ENCODE peak calls at places on chromosomes 4 and X, in four cellular contexts. N is GM23248, L is astrocyte, O is SK-N-SH. W is an unnamed sample. For H3K4me1 and H4K20me1, the result is how much of the 10 kb centered on the place peaks cover.

GRCh38 chrX:151505796-151506195 is 57.7 kb upstream of the PASD1 start:
- DNase-seq in N (peak), L (no peak), O (peak), W (no peak)

GRCh38 chrX:7216981-7217587 is 69.1 kb upstream of the PUDP start:
- DNase-seq in N (no peak), L (no peak), O (no peak), W (no peak)

GRCh38 chrX:3962511-3963350 is 249.3 kb upstream of the PRKX start:
- DNase-seq in N (peak), L (no peak), O (peak), W (no peak)

GRCh38 chr4:187632260-187633010 is 363.1 kb upstream of the ZFP42 start:
- DNase-seq in N (no peak), L (peak), O (no peak), W (no peak)

GRCh38 chr4:71366776-71367175 is 28.0 kb downstream of the SLC4A4 start:
- DNase-seq in N (no peak), L (no peak), O (no peak), W (no peak)

GRCh38 chr4:90078440-90078839 is 48.8 kb upstream of the CCSER1 start:
- DNase-seq in N (no peak), L (no peak), O (no peak), W (no peak)

GRCh38 chr4:105624530-105624929 is 72.1 kb downstream of the ARHGEF38 start:
- DNase-seq in N (peak), L (peak), O (no peak), W (peak)

GRCh38 chr4:181870326-181870725 is 372.9 kb upstream of the TENM3 start:
- DNase-seq in N (no peak), L (peak), O (no peak), W (no peak)

GRCh38 chr4:793941-794621 is 31.8 kb downstream of the CPLX1 start:
- DNase-seq in N (no peak), L (no peak), O (no peak), W (peak)

GRCh38 chr4:109278594-109279031 is 23.8 kb downstream of the COL25A1 start:
- DNase-seq in N (no peak), L (no peak), O (no peak), W (no peak)

GRCh38 chr4:5165419-5166369 is 114.4 kb downstream of the STK32B start:
- DNase-seq in N (peak), L (peak), O (no peak), W (peak)

GRCh38 chrX:17425151-17425550 is 50.2 kb downstream of the NHS start:
- DNase-seq in N (no peak), L (peak), O (no peak), W (no peak)

GRCh38 chr4:119529788-119530187 is 98.8 kb downstream of the PDE5A start:
- DNase-seq in N (no peak), L (no peak), O (no peak), W (no peak)

GRCh38 chr4:185202984-185203379 is 818 bp downstream of the CFAP97 start:
- DNase-seq in N (no peak), L (no peak), O (no peak), W (no peak)

GRCh38 chr4:102826105-102826889 is 1.1 kb downstream of the UBE2D3 start:
- DNase-seq in N (no peak), L (no peak), O (no peak), W (no peak)

GRCh38 chr4:1872918-1873269 is 1.7 kb downstream of the NSD2 start:
- DNase-seq in N (peak), L (peak), O (no peak), W (peak)

GRCh38 chr4:139386421-139386820 is 67.5 kb upstream of the RAB33B start:
- DNase-seq in N (no peak), L (no peak), O (no peak), W (no peak)

GRCh38 chrX:37726346-37726745 is 40.8 kb downstream of the XK start:
- DNase-seq in N (no peak), L (no peak), O (no peak), W (no peak)

GRCh38 chr4:41611881-41612871 is 74.2 kb downstream of the LIMCH1 start:
- DNase-seq in N (peak), L (peak), O (peak), W (no peak)

GRCh38 chr4:91298156-91298700 is 1005.5 kb upstream of the GRID2 start:
- DNase-seq in N (no peak), L (no peak), O (no peak), W (no peak)

GRCh38 chr4:94472056-94472826 is 20.5 kb downstream of the PDLIM5 start:
- DNase-seq in N (peak), L (peak), O (no peak), W (no peak)

GRCh38 chr4:1285790-1286553 is 3.7 kb upstream of the MAEA start:
- DNase-seq in N (peak), L (no peak), O (no peak), W (peak)

GRCh38 chr4:72319596-72319995 is 249.4 kb downstream of the ADAMTS3 start:
- DNase-seq in N (peak), L (peak), O (no peak), W (no peak)

GRCh38 chr4:143482753-143483362 is 30.6 kb upstream of the SMARCA5 start:
- DNase-seq in N (peak), L (peak), O (peak), W (peak)

GRCh38 chr4:20391224-20391623 is 139.5 kb downstream of the SLIT2 start:
- DNase-seq in N (peak), L (peak), O (no peak), W (no peak)

GRCh38 chrX:150934453-150934852 is 36.0 kb upstream of the CD99L2 start:
- DNase-seq in N (peak), L (peak), O (no peak), W (peak)

GRCh38 chr4:40897557-40898203 is 147.9 kb downstream of the NSUN7 start:
- DNase-seq in N (peak), L (peak), O (peak), W (peak)

GRCh38 chr4:152594981-152595916 is 59.4 kb upstream of the FBXW7 start:
- DNase-seq in N (no peak), L (no peak), O (no peak), W (no peak)

DNA sequence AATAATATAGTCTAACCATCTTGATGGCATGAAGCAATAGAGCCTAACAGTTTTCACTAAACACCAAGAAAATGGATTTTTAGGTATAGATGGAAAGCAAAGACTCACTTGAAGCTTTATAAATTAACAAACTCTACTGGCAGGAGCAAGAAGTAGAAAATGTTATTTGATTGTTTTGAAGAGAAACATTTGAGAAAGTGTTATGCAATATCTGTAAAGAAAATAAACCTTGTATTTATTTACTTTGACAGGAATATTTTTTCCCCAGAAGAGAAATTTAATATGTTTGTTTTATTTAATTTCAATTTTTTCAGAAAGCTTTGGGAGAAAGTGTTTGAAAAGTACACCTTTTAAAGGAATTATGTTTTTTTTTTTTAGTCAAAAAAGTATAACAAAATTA is 139.0 kb downstream of the STIM2 start:
- DNase-seq in N (no peak), L (no peak), O (no peak), W (no peak)
- H3K4me1 ChIP-seq in N (under half), L (under half), O (under half), W (under half)

DNA sequence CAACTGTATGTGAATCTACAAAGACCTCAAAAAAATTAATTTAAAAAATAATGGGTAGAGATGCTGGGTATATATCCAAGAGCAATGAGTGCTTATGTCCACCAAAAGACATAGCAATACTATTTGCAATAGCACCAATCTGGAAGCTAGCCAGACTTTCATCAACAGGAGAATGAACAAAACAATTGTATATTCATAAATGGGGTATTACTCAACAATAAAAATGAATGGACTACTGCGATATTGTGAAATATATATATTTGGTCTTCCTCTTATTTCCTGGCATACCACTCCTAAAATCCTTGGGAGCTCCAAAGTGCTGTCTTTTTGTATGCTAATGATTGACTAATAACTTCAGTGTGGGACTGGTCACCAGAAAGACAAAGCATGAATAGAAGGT is 77.5 kb downstream of the MSN start:
- DNase-seq in N (peak), L (no peak), O (no peak), W (no peak)
- H4K20me1 ChIP-seq in N (under half), L (under half), O (under half), W (under half)

GRCh38 chr4:11428701-11429571 is at the start of gene HS3ST1:
- DNase-seq in N (peak), L (peak), O (peak), W (peak)

GRCh38 chr4:11426716-11427115 is 2.0 kb downstream of the HS3ST1 start:
- DNase-seq in N (no peak), L (no peak), O (no peak), W (peak)

GRCh38 chr4:11426003-11426402 is 2.7 kb downstream of the HS3ST1 start:
- DNase-seq in N (no peak), L (no peak), O (no peak), W (no peak)

GRCh38 chr4:11428161-11428700 is 463 bp downstream of the HS3ST1 start:
- DNase-seq in N (no peak), L (no peak), O (no peak), W (peak)

GRCh38 chr4:11427201-11427996 is 1.3 kb downstream of the HS3ST1 start:
- DNase-seq in N (no peak), L (no peak), O (no peak), W (peak)
- H3K4me2 ChIP-seq in N (no peak), L (peak), O (no peak), W (no peak)

GRCh38 chrX:148043456-148043855 is 62.3 kb downstream of the FMR1NB start:
- DNase-seq in N (peak), L (peak), O (no peak), W (no peak)

GRCh38 chrX:148047216-148047615 is 66.1 kb downstream of the FMR1NB start:
- DNase-seq in N (no peak), L (no peak), O (no peak), W (no peak)

GRCh38 chrX:148051973-148052372 is 70.8 kb downstream of the FMR1NB start:
- DNase-seq in N (no peak), L (no peak), O (no peak), W (no peak)

GRCh38 chrX:148049441-148049840 is 68.3 kb downstream of the FMR1NB start:
- DNase-seq in N (peak), L (peak), O (peak), W (no peak)
- H3K4me1 ChIP-seq in N (under half), L (under half), O (under half), W (under half)

W was measured in osteoblast.